ENCODE peak calls at places on chromosome 5, in nine cellular contexts. One of them, this sample, is unnamed. For H3K79me2, the result is how much of the 10 kb centered on the place peaks cover.

GRCh38 chr5:37696190-37697021 is 143.4 kb downstream of the GDNF start:
- DNase-seq in fibroblast of lung: peak
- DNase-seq in H9: no peak
- DNase-seq in GM23248: peak
- DNase-seq in mesendoderm: peak
- DNase-seq in DND-41: no peak
- DNase-seq in SK-N-SH: no peak
- DNase-seq in mammary epithelial cell: peak
- DNase-seq in neural progenitor cell: no peak
- DNase-seq in this sample: peak

GRCh38 chr5:151072234-151073025 is 8.4 kb downstream of the TNIP1 start:
- DNase-seq in GM23248: peak
- DNase-seq in SK-N-SH: no peak
- DNase-seq in H9: no peak
- DNase-seq in mesendoderm: peak
- DNase-seq in mammary epithelial cell: peak
- DNase-seq in neural progenitor cell: no peak
- DNase-seq in fibroblast of lung: peak
- DNase-seq in DND-41: no peak
- DNase-seq in this sample: peak

GRCh38 chr5:34007116-34007674 is 655 bp downstream of the AMACR start:
- DNase-seq in SK-N-SH: peak
- DNase-seq in H9: no peak
- DNase-seq in fibroblast of lung: no peak
- DNase-seq in mammary epithelial cell: no peak
- DNase-seq in neural progenitor cell: peak
- DNase-seq in mesendoderm: peak
- DNase-seq in GM23248: peak
- DNase-seq in DND-41: no peak
- DNase-seq in this sample: no peak

GRCh38 chr5:95283022-95283615 is 1.8 kb downstream of the MCTP1 start:
- DNase-seq in mesendoderm: peak
- DNase-seq in SK-N-SH: no peak
- DNase-seq in mammary epithelial cell: peak
- DNase-seq in fibroblast of lung: no peak
- DNase-seq in DND-41: no peak
- DNase-seq in GM23248: no peak
- DNase-seq in neural progenitor cell: peak
- DNase-seq in H9: peak
- DNase-seq in this sample: no peak

GRCh38 chr5:133873454-133873853 is 95.0 kb downstream of the C5orf15 start:
- DNase-seq in mammary epithelial cell: no peak
- DNase-seq in H9: no peak
- DNase-seq in neural progenitor cell: no peak
- DNase-seq in fibroblast of lung: peak
- DNase-seq in mesendoderm: no peak
- DNase-seq in SK-N-SH: no peak
- DNase-seq in DND-41: no peak
- DNase-seq in GM23248: no peak
- DNase-seq in this sample: peak

GRCh38 chr5:95848701-95849100 is 26.2 kb upstream of the GLRX start:
- DNase-seq in H9: no peak
- DNase-seq in fibroblast of lung: peak
- DNase-seq in GM23248: peak
- DNase-seq in SK-N-SH: no peak
- DNase-seq in neural progenitor cell: no peak
- DNase-seq in mammary epithelial cell: no peak
- DNase-seq in DND-41: no peak
- DNase-seq in mesendoderm: no peak
- DNase-seq in this sample: no peak

GRCh38 chr5:139878093-139878492 is 82.5 kb downstream of the PSD2 start:
- DNase-seq in DND-41: no peak
- DNase-seq in mammary epithelial cell: no peak
- DNase-seq in H9: no peak
- DNase-seq in mesendoderm: no peak
- DNase-seq in neural progenitor cell: no peak
- DNase-seq in GM23248: peak
- DNase-seq in fibroblast of lung: no peak
- DNase-seq in SK-N-SH: no peak
- DNase-seq in this sample: peak

GRCh38 chr5:107576736-107577440 is 93.8 kb downstream of the EFNA5 start:
- DNase-seq in neural progenitor cell: no peak
- DNase-seq in mammary epithelial cell: peak
- DNase-seq in mesendoderm: no peak
- DNase-seq in fibroblast of lung: no peak
- DNase-seq in SK-N-SH: no peak
- DNase-seq in GM23248: no peak
- DNase-seq in H9: no peak
- DNase-seq in DND-41: no peak
- DNase-seq in this sample: peak

GRCh38 chr5:94376672-94377345 is 241.6 kb downstream of the KIAA0825 start:
- DNase-seq in fibroblast of lung: peak
- DNase-seq in DND-41: no peak
- DNase-seq in mammary epithelial cell: no peak
- DNase-seq in mesendoderm: no peak
- DNase-seq in SK-N-SH: peak
- DNase-seq in neural progenitor cell: no peak
- DNase-seq in GM23248: no peak
- DNase-seq in H9: no peak
- DNase-seq in this sample: peak

GRCh38 chr5:127898551-127899213 is 184.9 kb upstream of the SLC12A2 start:
- DNase-seq in fibroblast of lung: peak
- DNase-seq in H9: no peak
- DNase-seq in mesendoderm: no peak
- DNase-seq in SK-N-SH: no peak
- DNase-seq in mammary epithelial cell: peak
- DNase-seq in neural progenitor cell: no peak
- DNase-seq in DND-41: no peak
- DNase-seq in GM23248: peak
- DNase-seq in this sample: peak

GRCh38 chr5:1476181-1476966 is 31.1 kb upstream of the SLC6A3 start:
- DNase-seq in H9: no peak
- DNase-seq in neural progenitor cell: no peak
- DNase-seq in DND-41: no peak
- DNase-seq in GM23248: no peak
- DNase-seq in mammary epithelial cell: no peak
- DNase-seq in fibroblast of lung: no peak
- DNase-seq in mesendoderm: no peak
- DNase-seq in SK-N-SH: no peak
- DNase-seq in this sample: no peak

GRCh38 chr5:75368391-75368790 is 31.4 kb downstream of the HMGCR start:
- DNase-seq in GM23248: peak
- DNase-seq in SK-N-SH: no peak
- DNase-seq in mammary epithelial cell: no peak
- DNase-seq in fibroblast of lung: peak
- DNase-seq in H9: no peak
- DNase-seq in mesendoderm: no peak
- DNase-seq in neural progenitor cell: no peak
- DNase-seq in DND-41: no peak
- DNase-seq in this sample: peak

GRCh38 chr5:51892680-51893079 is 509.4 kb downstream of the ISL1 start:
- DNase-seq in neural progenitor cell: no peak
- DNase-seq in fibroblast of lung: no peak
- DNase-seq in H9: no peak
- DNase-seq in GM23248: no peak
- DNase-seq in mammary epithelial cell: no peak
- DNase-seq in mesendoderm: no peak
- DNase-seq in SK-N-SH: no peak
- DNase-seq in DND-41: no peak
- DNase-seq in this sample: peak

DNA sequence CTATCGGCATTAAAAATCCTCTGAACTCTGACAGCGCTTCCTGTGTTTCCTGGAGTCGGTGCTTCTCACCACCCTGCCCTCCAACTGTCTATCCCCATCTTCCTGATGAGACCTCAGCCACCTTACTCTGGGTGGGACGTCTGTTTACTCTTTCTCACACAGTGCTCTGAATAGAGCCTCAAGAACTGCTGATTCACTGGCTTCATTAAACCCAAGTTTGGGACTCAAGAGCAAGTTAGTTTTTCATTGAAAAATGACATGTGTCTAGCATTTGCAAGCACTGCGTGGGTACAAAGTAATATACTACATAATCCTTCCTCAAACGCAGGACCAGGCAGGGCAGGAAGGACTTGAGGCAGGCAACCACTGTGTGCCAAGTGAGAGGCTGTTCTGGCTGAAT is 49.5 kb downstream of the DAP start:
- DNase-seq in mesendoderm: no peak
- DNase-seq in GM23248: no peak
- DNase-seq in DND-41: no peak
- DNase-seq in SK-N-SH: no peak
- DNase-seq in neural progenitor cell: no peak
- DNase-seq in mammary epithelial cell: no peak
- DNase-seq in fibroblast of lung: no peak
- DNase-seq in H9: no peak
- DNase-seq in this sample: no peak
- H3K79me2 ChIP-seq in mesendoderm: under half
- H3K79me2 ChIP-seq in GM23248: half or more
- H3K79me2 ChIP-seq in DND-41: under half
- H3K79me2 ChIP-seq in SK-N-SH: under half
- H3K79me2 ChIP-seq in neural progenitor cell: under half
- H3K79me2 ChIP-seq in mammary epithelial cell: under half
- H3K79me2 ChIP-seq in fibroblast of lung: under half
- H3K79me2 ChIP-seq in H9: under half
- H3K79me2 ChIP-seq in this sample: half or more

GRCh38 chr5:157842185-157842584 is 16.8 kb downstream of the CLINT1 start:
- DNase-seq in SK-N-SH: no peak
- DNase-seq in DND-41: no peak
- DNase-seq in H9: no peak
- DNase-seq in mammary epithelial cell: no peak
- DNase-seq in neural progenitor cell: no peak
- DNase-seq in mesendoderm: no peak
- DNase-seq in fibroblast of lung: no peak
- DNase-seq in GM23248: no peak
- DNase-seq in this sample: no peak

GRCh38 chr5:157839157-157839795 is 19.7 kb downstream of the CLINT1 start:
- DNase-seq in SK-N-SH: no peak
- DNase-seq in H9: no peak
- DNase-seq in GM23248: no peak
- DNase-seq in fibroblast of lung: no peak
- DNase-seq in neural progenitor cell: no peak
- DNase-seq in mesendoderm: no peak
- DNase-seq in mammary epithelial cell: no peak
- DNase-seq in DND-41: no peak
- DNase-seq in this sample: no peak

GRCh38 chr5:157845894-157846598 is 12.9 kb downstream of the CLINT1 start:
- DNase-seq in GM23248: no peak
- DNase-seq in H9: no peak
- DNase-seq in DND-41: no peak
- DNase-seq in mesendoderm: no peak
- DNase-seq in fibroblast of lung: no peak
- DNase-seq in neural progenitor cell: no peak
- DNase-seq in SK-N-SH: no peak
- DNase-seq in mammary epithelial cell: no peak
- DNase-seq in this sample: no peak

DNA sequence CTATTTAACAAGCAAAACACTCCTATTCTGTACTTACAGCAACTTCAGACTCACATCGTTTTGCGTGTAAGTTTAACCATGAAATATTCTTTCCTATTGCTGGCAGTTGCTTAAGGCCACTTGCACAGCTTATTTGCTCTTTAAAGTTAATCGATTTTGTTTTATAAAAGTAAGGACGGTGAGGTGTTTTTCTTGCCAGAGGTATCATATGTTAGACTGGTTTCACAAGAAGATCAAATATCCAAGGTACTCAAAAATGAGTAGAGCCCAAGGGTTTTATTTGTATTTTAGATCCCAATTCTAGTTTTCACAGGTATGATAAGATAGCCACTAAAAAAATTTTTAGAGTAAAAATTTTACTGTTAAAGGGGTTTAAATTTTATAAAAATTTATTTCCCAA is 16.2 kb downstream of the CLINT1 start:
- DNase-seq in GM23248: no peak
- DNase-seq in DND-41: no peak
- DNase-seq in mesendoderm: no peak
- DNase-seq in neural progenitor cell: no peak
- DNase-seq in fibroblast of lung: no peak
- DNase-seq in mammary epithelial cell: no peak
- DNase-seq in SK-N-SH: no peak
- DNase-seq in H9: no peak
- DNase-seq in this sample: peak
- H3K79me2 ChIP-seq in GM23248: half or more
- H3K79me2 ChIP-seq in DND-41: half or more
- H3K79me2 ChIP-seq in mesendoderm: under half
- H3K79me2 ChIP-seq in neural progenitor cell: half or more
- H3K79me2 ChIP-seq in fibroblast of lung: under half
- H3K79me2 ChIP-seq in mammary epithelial cell: half or more
- H3K79me2 ChIP-seq in SK-N-SH: half or more
- H3K79me2 ChIP-seq in H9: under half
- H3K79me2 ChIP-seq in this sample: half or more

GRCh38 chr5:28576022-28576421 is 1537.6 kb upstream of the CDH9 start:
- DNase-seq in neural progenitor cell: peak
- DNase-seq in GM23248: no peak
- DNase-seq in DND-41: no peak
- DNase-seq in SK-N-SH: no peak
- DNase-seq in fibroblast of lung: peak
- DNase-seq in mammary epithelial cell: peak
- DNase-seq in mesendoderm: peak
- DNase-seq in H9: no peak
- DNase-seq in this sample: peak

GRCh38 chr5:28575368-28575767 is 1537.0 kb upstream of the CDH9 start:
- DNase-seq in H9: no peak
- DNase-seq in mammary epithelial cell: no peak
- DNase-seq in mesendoderm: no peak
- DNase-seq in GM23248: no peak
- DNase-seq in fibroblast of lung: no peak
- DNase-seq in DND-41: no peak
- DNase-seq in neural progenitor cell: no peak
- DNase-seq in SK-N-SH: no peak
- DNase-seq in this sample: no peak

GRCh38 chr5:28580616-28581015 is 1542.2 kb upstream of the CDH9 start:
- DNase-seq in mammary epithelial cell: peak
- DNase-seq in mesendoderm: no peak
- DNase-seq in H9: no peak
- DNase-seq in neural progenitor cell: no peak
- DNase-seq in fibroblast of lung: peak
- DNase-seq in DND-41: no peak
- DNase-seq in GM23248: no peak
- DNase-seq in SK-N-SH: no peak
- DNase-seq in this sample: peak

DNA sequence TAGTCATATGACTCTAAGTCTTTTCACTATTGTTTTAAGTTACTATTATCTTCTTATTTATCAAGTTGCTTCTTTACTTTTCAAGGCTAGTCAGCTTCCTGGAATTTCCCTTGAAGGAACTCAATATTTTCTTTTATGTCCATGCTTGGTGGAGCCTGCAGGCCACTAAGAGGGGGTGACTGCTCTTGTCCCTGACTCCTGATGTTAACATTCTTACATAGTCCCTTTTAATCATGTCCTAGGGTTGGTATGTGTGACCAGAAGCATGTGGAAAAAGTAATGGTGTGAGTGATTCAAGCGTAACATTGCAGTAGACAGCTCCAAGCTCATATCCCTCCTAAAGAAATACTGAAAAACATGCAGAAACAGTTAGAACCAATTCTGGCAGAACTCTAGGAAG is 1536.2 kb upstream of the CDH9 start:
- DNase-seq in SK-N-SH: no peak
- DNase-seq in GM23248: no peak
- DNase-seq in H9: no peak
- DNase-seq in fibroblast of lung: no peak
- DNase-seq in neural progenitor cell: no peak
- DNase-seq in DND-41: no peak
- DNase-seq in mammary epithelial cell: no peak
- DNase-seq in mesendoderm: no peak
- DNase-seq in this sample: no peak
- H3K79me2 ChIP-seq in SK-N-SH: under half
- H3K79me2 ChIP-seq in GM23248: under half
- H3K79me2 ChIP-seq in H9: under half
- H3K79me2 ChIP-seq in fibroblast of lung: under half
- H3K79me2 ChIP-seq in neural progenitor cell: under half
- H3K79me2 ChIP-seq in DND-41: under half
- H3K79me2 ChIP-seq in mammary epithelial cell: under half
- H3K79me2 ChIP-seq in mesendoderm: under half
- H3K79me2 ChIP-seq in this sample: under half

GRCh38 chr5:40682431-40683017 is 2.8 kb downstream of the PTGER4 start:
- DNase-seq in neural progenitor cell: no peak
- DNase-seq in mesendoderm: no peak
- DNase-seq in GM23248: no peak
- DNase-seq in SK-N-SH: no peak
- DNase-seq in H9: no peak
- DNase-seq in DND-41: no peak
- DNase-seq in mammary epithelial cell: no peak
- DNase-seq in fibroblast of lung: no peak
- DNase-seq in this sample: no peak
- H3K79me2 ChIP-seq in neural progenitor cell: under half
- H3K79me2 ChIP-seq in mesendoderm: under half
- H3K79me2 ChIP-seq in GM23248: under half
- H3K79me2 ChIP-seq in SK-N-SH: under half
- H3K79me2 ChIP-seq in H9: under half
- H3K79me2 ChIP-seq in DND-41: half or more
- H3K79me2 ChIP-seq in mammary epithelial cell: half or more
- H3K79me2 ChIP-seq in fibroblast of lung: half or more
- H3K79me2 ChIP-seq in this sample: half or more

This sample was measured in PC-3.